ENCODE peak calls at places on chromosomes 12 and 14, in eight cellular contexts. D is NCI-H2107, O is ACHN, K is AG09309, N is HTR-8/SVneo, E is RWPE1, P is HFFc6, C is hypothalamus. A is an unnamed sample.
A peak's percentile ranks its signal among the peaks of the same experiment; 100 is the strongest.

GRCh38 chr12:124273630-124274029 is 21.3 kb upstream of the RFLNA start:
- DNase-seq in O (peak; percentile 60), C (no peak), P (peak; percentile 37), K (no peak), D (no peak), E (peak; percentile 50), N (peak; percentile 70), A (no peak)

GRCh38 chr12:120100630-120101029 is 15.9 kb downstream of the RAB35 start:
- DNase-seq in O (no peak), D (no peak), K (no peak), C (peak; percentile 79), N (no peak), P (no peak), E (no peak), A (peak; percentile 69)

GRCh38 chr12:23847857-23848256 is 101.6 kb downstream of the SOX5 start:
- DNase-seq in D (no peak), P (no peak), E (no peak), C (no peak), K (no peak), N (no peak), O (no peak), A (no peak)

GRCh38 chr12:109462868-109463692 is 14.0 kb downstream of the KCTD10 start:
- DNase-seq in E (peak; percentile 85), K (peak; percentile 98), P (peak; percentile 93), N (peak; percentile 86), O (peak; percentile 98), D (no peak), C (no peak), A (no peak)

GRCh38 chr12:2643736-2644135 is 151.0 kb upstream of the FKBP4 start:
- DNase-seq in E (no peak), O (no peak), P (no peak), C (no peak), N (no peak), D (no peak), K (no peak), A (no peak)

GRCh38 chr12:108879615-108880254 is at the start of gene DAO:
- DNase-seq in K (no peak), D (no peak), C (no peak), O (no peak), N (no peak), E (no peak), P (no peak), A (peak; percentile 32)

GRCh38 chr12:89450922-89451321 is 73.7 kb downstream of the GALNT4 start:
- DNase-seq in O (peak; percentile 32), P (peak; percentile 48), E (no peak), D (no peak), K (peak; percentile 59), C (no peak), N (peak; percentile 26), A (no peak)

GRCh38 chr14:91745329-91745728 is 13.4 kb upstream of the CATSPERB start:
- DNase-seq in P (no peak), O (no peak), N (no peak), E (no peak), D (no peak), K (no peak), C (no peak), A (no peak)

GRCh38 chr12:12008931-12009611 is 61.7 kb upstream of the BCL2L14 start:
- DNase-seq in K (no peak), P (peak; percentile 62), N (no peak), C (peak; percentile 2), O (peak; percentile 42), E (peak; percentile 55), D (peak; percentile 95), A (no peak)

GRCh38 chr12:46557539-46558373 is 185.2 kb upstream of the SLC38A2 start:
- DNase-seq in P (peak; percentile 53), K (peak; percentile 62), N (no peak), E (no peak), D (no peak), C (no peak), O (no peak), A (no peak)

GRCh38 chr12:47356129-47356622 is 276.4 kb upstream of the AMIGO2 start:
- DNase-seq in C (no peak), E (no peak), O (no peak), P (no peak), N (no peak), K (no peak), D (no peak), A (no peak)

GRCh38 chr12:47551426-47551851 is 154.4 kb downstream of the RPAP3 start:
- DNase-seq in E (no peak), N (no peak), O (no peak), K (peak; percentile 13), D (no peak), C (no peak), P (peak; percentile 49), A (no peak)

GRCh38 chr14:65179918-65180724 is 77.8 kb upstream of the MAX start:
- DNase-seq in C (no peak), N (peak; percentile 87), P (peak; percentile 88), K (peak; percentile 65), E (peak; percentile 84), D (no peak), O (peak; percentile 71), A (no peak)

GRCh38 chr12:94112116-94112515 is 36.3 kb upstream of the PLXNC1 start:
- DNase-seq in C (no peak), D (no peak), P (no peak), K (no peak), E (no peak), O (no peak), N (no peak), A (no peak)

GRCh38 chr12:124833693-124834122 is 30.0 kb downstream of the SCARB1 start:
- DNase-seq in D (peak; percentile 62), C (peak; percentile 17), N (no peak), P (no peak), K (no peak), E (no peak), O (no peak), A (peak; percentile 24)

GRCh38 chr14:92039073-92039719 is 663 bp downstream of the TRIP11 start:
- DNase-seq in P (peak; percentile 62), O (peak; percentile 65), N (peak; percentile 85), C (no peak), D (peak; percentile 19), K (peak; percentile 13), E (peak; percentile 64), A (peak; percentile 45)

GRCh38 chr12:109291531-109292341 is 17.3 kb downstream of the FOXN4 start:
- DNase-seq in C (peak; percentile 85), N (no peak), K (no peak), O (no peak), E (no peak), D (peak; percentile 96), P (no peak), A (peak; percentile 95)

GRCh38 chr14:93655078-93655750 is 133.1 kb downstream of the PRIMA1 start:
- DNase-seq in K (peak; percentile 8), C (peak; percentile 8), O (peak; percentile 63), D (peak; percentile 69), P (peak; percentile 11), E (peak; percentile 44), N (peak; percentile 56), A (peak; percentile 62)

GRCh38 chr12:96233941-96234461 is 39.8 kb downstream of the ELK3 start:
- DNase-seq in E (peak; percentile 29), N (no peak), D (no peak), K (peak; percentile 96), C (peak; percentile 92), P (peak; percentile 97), O (no peak), A (peak; percentile 94)

GRCh38 chr14:94132285-94132887 is 3.0 kb upstream of the IFI27L2 start:
- DNase-seq in P (peak; percentile 61), D (no peak), E (peak; percentile 52), K (no peak), N (peak; percentile 56), O (peak; percentile 66), C (peak; percentile 66), A (peak; percentile 68)

GRCh38 chr12:8559676-8560075 is 19.0 kb upstream of the CLEC4E start:
- DNase-seq in O (no peak), D (no peak), K (no peak), N (no peak), C (no peak), E (no peak), P (no peak), A (no peak)

GRCh38 chr14:97253756-97254155 is 456.6 kb downstream of the VRK1 start:
- DNase-seq in E (no peak), N (no peak), D (no peak), O (no peak), C (no peak), K (no peak), P (no peak), A (no peak)

GRCh38 chr12:131682511-131682895 is 28.4 kb upstream of the SFSWAP start:
- DNase-seq in D (no peak), K (no peak), O (no peak), N (no peak), P (no peak), E (no peak), C (no peak), A (no peak)

GRCh38 chr12:18323159-18323558 is 61.8 kb downstream of the PIK3C2G start:
- DNase-seq in K (no peak), N (no peak), P (peak; percentile 45), O (no peak), D (no peak), C (no peak), E (no peak), A (no peak)

GRCh38 chr12:52763036-52763659 is 14.0 kb downstream of the KRT76 start:
- DNase-seq in O (no peak), C (no peak), E (no peak), K (no peak), P (no peak), D (no peak), N (no peak), A (no peak)

GRCh38 chr12:107511292-107511691 is 174.3 kb upstream of the PWP1 start:
- DNase-seq in E (no peak), N (no peak), C (no peak), D (no peak), O (no peak), P (no peak), K (peak; percentile 16), A (no peak)

GRCh38 chr14:50308363-50308762 is 3.7 kb downstream of the L2HGDH start:
- DNase-seq in C (no peak), D (no peak), O (no peak), N (no peak), K (no peak), P (no peak), E (no peak), A (no peak)

GRCh38 chr12:94435511-94435927 is 24.1 kb downstream of the CEP83 start:
- DNase-seq in O (no peak), D (no peak), N (no peak), C (no peak), P (no peak), E (no peak), K (no peak), A (no peak)

GRCh38 chr14:82776958-82777357 is 1243.3 kb upstream of the SEL1L start:
- DNase-seq in C (no peak), N (no peak), K (no peak), D (no peak), O (no peak), E (no peak), P (no peak), A (no peak)

GRCh38 chr12:52211716-52212585 is 20.1 kb upstream of the KRT80 start:
- DNase-seq in P (no peak), E (no peak), O (no peak), N (no peak), D (no peak), C (no peak), K (no peak), A (no peak)

GRCh38 chr12:11769723-11770514 is 120.4 kb downstream of the ETV6 start:
- DNase-seq in O (no peak), N (no peak), C (no peak), E (no peak), P (no peak), K (no peak), D (no peak), A (no peak)

GRCh38 chr14:91335191-91336092 is 82.2 kb downstream of the CCDC88C start:
- DNase-seq in D (no peak), O (no peak), C (no peak), N (no peak), E (no peak), P (no peak), K (no peak), A (no peak)

GRCh38 chr14:61615743-61616523 is 79.4 kb upstream of the HIF1A start:
- DNase-seq in N (peak; percentile 61), O (peak; percentile 59), K (no peak), C (no peak), D (no peak), E (no peak), P (no peak), A (no peak)

GRCh38 chr12:2179953-2180736 is 127.4 kb downstream of the CACNA1C start:
- DNase-seq in C (no peak), O (peak; percentile 85), K (peak; percentile 78), E (peak; percentile 79), N (peak; percentile 69), P (peak; percentile 95), D (no peak), A (peak; percentile 65)

A was measured in cerebellum.